ENCODE peak calls at places on chromosomes 6 and 20, in five cellular contexts. V is A549, D is endodermal cell, A is dorsolateral prefrontal cortex, B is tibial nerve. G is an unnamed sample.

GRCh38 chr20:34458631-34459030 is 57.6 kb upstream of the DYNLRB1 start:
- DNase-seq in V (no peak), D (no peak), A (no peak), B (no peak), G (no peak)

GRCh38 chr6:113111550-113111949 is 745.6 kb upstream of the MARCKS start:
- DNase-seq in V (no peak), D (no peak), A (no peak), B (no peak), G (no peak)

GRCh38 chr6:42424906-42425474 is 26.7 kb downstream of the TRERF1 start:
- DNase-seq in V (no peak), D (no peak), A (no peak), B (no peak), G (no peak)

GRCh38 chr6:71902261-71902660 is 15.9 kb downstream of the RIMS1 start:
- DNase-seq in V (no peak), D (no peak), A (no peak), B (no peak), G (no peak)

GRCh38 chr6:151721671-151722070 is 85.8 kb upstream of the ESR1 start:
- DNase-seq in V (no peak), D (no peak), A (no peak), B (no peak), G (no peak)

GRCh38 chr6:132234356-132234755 is 166.9 kb downstream of the MOXD1 start:
- DNase-seq in V (no peak), D (no peak), A (no peak), B (no peak), G (no peak)

GRCh38 chr6:44561832-44562496 is 174.5 kb downstream of the CDC5L start:
- DNase-seq in V (no peak), D (no peak), A (no peak), B (no peak), G (no peak)

GRCh38 chr6:165577556-165577955 is 85.5 kb downstream of the PDE10A start:
- DNase-seq in V (no peak), D (no peak), A (no peak), B (no peak), G (no peak)

GRCh38 chr6:19999319-20000191 is 162.4 kb downstream of the ID4 start:
- DNase-seq in V (no peak), D (peak), A (no peak), B (no peak), G (peak)

GRCh38 chr20:57759724-57760123 is 49.9 kb upstream of the PMEPA1 start:
- DNase-seq in V (no peak), D (peak), A (no peak), B (no peak), G (no peak)

GRCh38 chr6:11143394-11144371 is 32.2 kb upstream of the ERVFRD-1 start:
- DNase-seq in V (peak), D (no peak), A (peak), B (peak), G (peak)

GRCh38 chr6:155142902-155143609 is 120.8 kb upstream of the CLDN20 start:
- DNase-seq in V (no peak), D (peak), A (no peak), B (no peak), G (no peak)

GRCh38 chr6:170177383-170178265 is 113.3 kb downstream of the DLL1 start:
- DNase-seq in V (no peak), D (peak), A (no peak), B (no peak), G (no peak)

GRCh38 chr6:190596-191395 is 101.5 kb upstream of the DUSP22 start:
- DNase-seq in V (no peak), D (peak), A (no peak), B (no peak), G (no peak)

GRCh38 chr6:134352786-134353480 is 35.0 kb upstream of the SGK1 start:
- DNase-seq in V (no peak), D (no peak), A (no peak), B (no peak), G (peak)

GRCh38 chr6:127484207-127484858 is 25.1 kb upstream of the KIAA0408 start:
- DNase-seq in V (peak), D (no peak), A (no peak), B (no peak), G (peak)

GRCh38 chr20:16518068-16518783 is 55.0 kb downstream of the KIF16B start:
- DNase-seq in V (peak), D (peak), A (no peak), B (peak), G (peak)

GRCh38 chr6:110564703-110565421 is 88.4 kb upstream of the SLC22A16 start:
- DNase-seq in V (no peak), D (no peak), A (no peak), B (no peak), G (no peak)

GRCh38 chr6:111683749-111684267 is 78.1 kb upstream of the TRAF3IP2 start:
- DNase-seq in V (no peak), D (no peak), A (no peak), B (peak), G (peak)

GRCh38 chr20:13464702-13465101 is 174.0 kb downstream of the TASP1 start:
- DNase-seq in V (no peak), D (no peak), A (no peak), B (no peak), G (peak)

GRCh38 chr6:111771084-111771411 is 102.2 kb downstream of the FYN start:
- DNase-seq in V (no peak), D (no peak), A (no peak), B (no peak), G (no peak)

GRCh38 chr6:106562001-106562400 is 67.3 kb downstream of the RTN4IP1 start:
- DNase-seq in V (no peak), D (no peak), A (no peak), B (no peak), G (no peak)

GRCh38 chr6:25749837-25750236 is 4.7 kb upstream of the SLC17A4 start:
- DNase-seq in V (no peak), D (no peak), A (no peak), B (no peak), G (no peak)

GRCh38 chr6:25754508-25754907 is at the start of gene SLC17A4:
- DNase-seq in V (no peak), D (no peak), A (no peak), B (no peak), G (no peak)

GRCh38 chr6:25755496-25755895 is 954 bp downstream of the SLC17A4 start:
- DNase-seq in V (no peak), D (no peak), A (no peak), B (no peak), G (no peak)

GRCh38 chr6:25750911-25751310 is 3.6 kb upstream of the SLC17A4 start:
- DNase-seq in V (no peak), D (no peak), A (no peak), B (no peak), G (no peak)

DNA sequence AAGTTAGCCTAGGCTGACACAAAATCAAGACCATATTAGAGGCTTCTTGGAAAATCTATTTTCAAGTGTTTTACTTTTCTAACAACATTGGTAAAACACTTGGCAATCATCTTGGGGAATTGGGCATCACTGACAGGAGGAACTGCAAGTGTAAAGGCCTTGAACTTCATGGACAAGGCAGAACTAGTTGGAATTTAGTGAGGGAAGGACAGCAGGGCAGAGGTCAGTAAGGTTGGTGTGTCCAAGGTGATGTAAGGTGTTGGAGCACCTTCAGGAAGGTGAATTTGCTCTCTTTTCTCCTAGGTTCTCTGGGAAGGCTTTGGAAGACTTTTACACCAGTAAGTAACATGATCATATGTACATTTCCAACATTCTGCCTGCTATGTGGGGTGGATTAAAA is 1.5 kb upstream of the SLC17A4 start:
- DNase-seq in V (no peak), D (no peak), A (no peak), B (no peak), G (no peak)
- H3K27ac ChIP-seq in V (no peak), D (no peak), A (no peak), B (no peak), G (no peak)

DNA sequence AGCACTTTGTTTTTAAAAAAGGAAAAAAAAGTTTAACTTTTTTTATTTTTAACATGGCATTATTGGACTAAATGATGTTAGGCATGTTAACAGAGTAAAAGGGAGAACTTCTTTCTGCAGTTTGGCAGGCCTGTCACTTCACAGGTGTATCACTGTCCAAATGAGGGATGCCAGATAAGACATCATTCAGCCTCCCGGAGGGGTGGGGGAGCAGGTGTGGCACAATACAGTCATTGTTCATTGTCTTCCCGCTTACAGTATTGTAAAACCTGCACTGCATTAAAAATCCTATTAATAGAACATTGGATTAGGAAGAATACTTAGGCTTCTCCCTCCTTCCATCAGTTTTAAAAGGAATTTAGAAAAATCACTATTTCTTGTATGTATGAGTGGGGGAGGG is 80.7 kb downstream of the CARMIL1 start:
- DNase-seq in V (no peak), D (no peak), A (no peak), B (no peak), G (no peak)
- H3K4me3 ChIP-seq in V (no peak), D (no peak), A (no peak), B (no peak), G (no peak)

GRCh38 chr6:28757429-28758045 is 166.2 kb downstream of the TRIM27 start:
- DNase-seq in V (no peak), D (peak), A (no peak), B (no peak), G (peak)
- H3K27ac ChIP-seq in V (peak), D (no peak), A (no peak), B (no peak), G (no peak)

DNA sequence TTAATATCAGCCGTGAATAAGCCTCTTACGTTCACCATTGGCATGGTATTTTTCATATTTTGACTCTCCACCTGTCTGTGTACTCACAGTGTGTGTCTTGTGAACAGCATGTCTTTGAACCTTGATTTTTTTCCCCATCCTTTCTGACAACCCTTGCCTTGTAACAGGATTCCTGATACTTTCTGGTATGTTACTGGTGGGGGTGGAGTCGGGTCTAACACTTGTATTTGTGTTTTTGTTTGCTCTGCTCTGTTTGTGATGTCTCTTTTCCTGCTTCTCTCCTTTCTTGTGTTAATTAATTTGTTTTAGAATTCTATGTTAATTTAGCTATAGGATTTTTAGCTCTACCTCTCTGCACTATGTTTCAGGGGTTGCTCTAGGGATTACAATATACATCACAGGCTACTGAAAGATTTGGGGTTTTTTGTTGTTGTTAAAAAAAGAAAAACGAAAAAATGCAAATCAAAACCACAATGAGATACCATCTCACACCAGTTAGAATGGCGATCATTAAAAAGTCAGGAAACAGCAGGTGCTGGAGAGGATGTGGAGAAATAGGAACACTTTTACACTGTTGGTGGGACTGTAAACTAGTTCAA is 245.1 kb downstream of the CDH4 start:
- DNase-seq in V (no peak), D (no peak), A (no peak), B (no peak), G (no peak)
- H3K4me3 ChIP-seq in V (no peak), D (no peak), A (no peak), B (no peak), G (no peak)

DNA sequence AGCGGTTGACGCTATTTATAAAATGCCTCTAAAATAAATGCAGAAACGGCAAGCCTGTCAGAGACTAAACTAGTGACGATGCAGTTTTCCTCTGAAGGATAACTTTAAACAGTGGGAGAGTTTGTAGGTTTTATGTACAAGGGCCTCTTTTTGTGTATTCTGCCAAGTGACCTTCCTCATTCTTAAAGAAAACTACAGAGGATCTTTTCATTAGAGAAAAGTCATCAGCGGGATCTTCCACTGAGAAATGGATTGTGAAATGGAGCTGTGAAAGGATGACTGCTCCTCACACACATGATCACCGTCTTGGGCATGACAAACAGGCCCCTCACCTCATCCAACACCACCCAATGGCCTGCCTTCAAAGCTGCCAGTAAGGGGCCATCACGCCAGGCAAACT is 89.0 kb upstream of the LYRM2 start:
- DNase-seq in V (no peak), D (no peak), A (no peak), B (no peak), G (no peak)
- H3K27ac ChIP-seq in V (no peak), D (no peak), A (no peak), B (no peak), G (no peak)

DNA sequence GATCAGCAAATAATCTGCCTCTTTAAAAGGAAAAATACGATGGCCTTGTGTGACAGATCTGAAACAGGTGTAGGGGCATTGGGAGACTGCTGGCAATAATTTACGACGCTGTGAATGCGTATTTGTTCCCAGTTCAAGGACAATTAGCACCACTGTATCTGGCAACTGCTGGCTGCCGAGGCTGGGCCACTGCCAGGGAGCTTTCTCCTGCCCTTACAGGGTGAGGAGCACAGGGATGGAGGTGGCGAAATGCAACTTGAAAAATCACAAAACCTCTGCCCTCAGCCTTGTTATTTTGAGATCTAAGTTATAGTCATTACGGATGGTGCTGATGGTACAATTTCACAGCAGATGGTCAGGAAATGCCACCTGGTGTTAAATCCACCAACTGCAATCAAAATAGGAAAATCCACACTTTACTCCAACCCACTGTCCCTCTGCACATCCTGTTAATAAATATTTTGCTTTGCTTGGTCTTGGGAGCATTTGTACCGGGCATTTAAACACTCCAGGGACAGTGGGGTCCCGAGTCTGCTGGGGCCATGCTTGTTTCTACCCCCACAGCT is 6.4 kb downstream of the MYLK4 start:
- DNase-seq in V (peak), D (no peak), A (no peak), B (no peak), G (peak)
- H3K4me3 ChIP-seq in V (no peak), D (no peak), A (no peak), B (no peak), G (no peak)

GRCh38 chr20:40510622-40511021 is 178.4 kb downstream of the MAFB start:
- DNase-seq in V (no peak), D (peak), A (no peak), B (no peak), G (no peak)

GRCh38 chr20:40512567-40512966 is 176.5 kb downstream of the MAFB start:
- DNase-seq in V (no peak), D (no peak), A (no peak), B (no peak), G (no peak)

GRCh38 chr20:40508821-40509220 is 180.2 kb downstream of the MAFB start:
- DNase-seq in V (no peak), D (no peak), A (no peak), B (no peak), G (no peak)

GRCh38 chr20:40511478-40511877 is 177.6 kb downstream of the MAFB start:
- DNase-seq in V (no peak), D (peak), A (no peak), B (peak), G (peak)

DNA sequence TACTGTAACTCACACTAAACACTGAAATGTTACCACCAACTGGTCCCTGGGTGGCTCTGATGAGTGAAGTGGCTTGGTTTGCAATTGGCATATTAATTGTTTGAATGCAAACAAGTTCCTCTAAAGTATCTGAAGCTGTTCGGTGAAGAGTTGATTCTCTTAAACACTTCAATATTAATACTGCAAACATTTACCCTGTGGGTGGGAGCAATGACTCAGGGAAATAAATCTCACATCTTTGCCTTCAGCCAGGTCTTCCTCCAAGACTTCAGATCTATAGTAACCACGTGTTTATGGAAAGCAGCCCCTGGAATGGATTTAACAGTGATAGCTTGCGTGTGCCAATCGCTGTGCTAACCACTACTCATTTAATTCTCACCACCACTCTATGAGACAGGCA is 176.0 kb downstream of the MAFB start:
- DNase-seq in V (no peak), D (no peak), A (no peak), B (no peak), G (no peak)
- H3K27ac ChIP-seq in V (no peak), D (no peak), A (no peak), B (no peak), G (no peak)

DNA sequence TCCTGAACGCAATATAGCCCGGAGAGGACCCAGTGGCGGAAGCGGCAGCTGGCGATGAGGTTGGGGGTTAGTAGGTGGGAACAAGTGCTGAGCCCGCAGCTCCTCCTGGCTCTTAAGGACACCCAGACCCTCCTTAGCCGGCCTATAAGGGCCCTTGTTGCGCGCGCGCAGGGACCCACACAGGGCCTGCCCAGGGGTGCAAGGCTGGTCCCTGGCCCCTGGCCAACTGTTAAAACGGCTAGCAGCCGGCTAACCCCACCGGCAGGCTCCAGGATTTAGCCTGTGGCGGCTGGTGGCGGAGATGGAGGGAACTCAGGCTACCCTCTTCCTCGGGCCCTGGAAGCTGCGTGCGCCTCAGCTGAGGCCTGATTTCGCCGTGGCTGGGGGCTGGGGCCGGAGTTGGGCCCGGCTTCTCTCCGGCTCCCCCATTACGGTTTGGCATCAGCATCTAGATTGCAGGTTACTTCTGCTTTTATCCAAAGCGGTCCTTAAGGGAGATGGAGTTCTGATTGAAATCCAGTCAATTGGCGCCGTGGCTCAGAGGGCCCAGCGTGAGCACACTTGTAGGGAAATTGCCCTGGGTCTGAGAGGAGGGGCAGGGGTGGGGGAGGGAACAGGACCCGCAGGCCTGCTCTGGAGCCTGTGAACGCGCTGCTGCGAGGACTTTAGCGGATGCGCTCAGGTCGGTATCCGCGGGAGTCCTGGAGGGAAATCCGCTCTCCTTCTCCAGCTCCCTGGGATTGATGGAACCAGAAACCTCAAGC is 37.0 kb upstream of the CCDC167 start:
- DNase-seq in V (no peak), D (peak), A (no peak), B (no peak), G (no peak)
- H3K4me3 ChIP-seq in V (no peak), D (peak), A (peak), B (no peak), G (no peak)